ENCODE peak calls at places on chromosomes 2 and 18, in eight cellular contexts. One of them, this sample, is unnamed.

GRCh38 chr2:175709248-175709647 is 292.8 kb downstream of the LNPK start:
- DNase-seq in endothelial cell of umbilical vein: no peak
- DNase-seq in HAP-1: no peak
- DNase-seq in dorsolateral prefrontal cortex: no peak
- DNase-seq in WERI-Rb-1: no peak
- DNase-seq in psoas muscle: no peak
- DNase-seq in upper lobe of right lung: no peak
- DNase-seq in AG04449: no peak
- DNase-seq in this sample: no peak

GRCh38 chr2:19048593-19049264 is 309.7 kb downstream of the OSR1 start:
- DNase-seq in endothelial cell of umbilical vein: no peak
- DNase-seq in HAP-1: no peak
- DNase-seq in dorsolateral prefrontal cortex: no peak
- DNase-seq in WERI-Rb-1: no peak
- DNase-seq in psoas muscle: no peak
- DNase-seq in upper lobe of right lung: peak; percentile 81
- DNase-seq in AG04449: no peak
- DNase-seq in this sample: no peak

GRCh38 chr2:189393440-189394111 is 47.7 kb upstream of the WDR75 start:
- DNase-seq in endothelial cell of umbilical vein: peak; percentile 51
- DNase-seq in HAP-1: peak; percentile 12
- DNase-seq in dorsolateral prefrontal cortex: no peak
- DNase-seq in WERI-Rb-1: no peak
- DNase-seq in psoas muscle: no peak
- DNase-seq in upper lobe of right lung: no peak
- DNase-seq in AG04449: peak; percentile 93
- DNase-seq in this sample: peak; percentile 93

GRCh38 chr2:726158-726557 is 49.0 kb upstream of the TMEM18 start:
- DNase-seq in endothelial cell of umbilical vein: no peak
- DNase-seq in HAP-1: no peak
- DNase-seq in dorsolateral prefrontal cortex: no peak
- DNase-seq in WERI-Rb-1: no peak
- DNase-seq in psoas muscle: no peak
- DNase-seq in upper lobe of right lung: no peak
- DNase-seq in AG04449: no peak
- DNase-seq in this sample: no peak

GRCh38 chr18:74303936-74304335 is 11.7 kb upstream of the C18orf63 start:
- DNase-seq in endothelial cell of umbilical vein: no peak
- DNase-seq in HAP-1: no peak
- DNase-seq in dorsolateral prefrontal cortex: no peak
- DNase-seq in WERI-Rb-1: no peak
- DNase-seq in psoas muscle: no peak
- DNase-seq in upper lobe of right lung: no peak
- DNase-seq in AG04449: no peak
- DNase-seq in this sample: no peak

GRCh38 chr18:74906189-74906588 is 302.8 kb downstream of the PTGR3 start:
- DNase-seq in endothelial cell of umbilical vein: no peak
- DNase-seq in HAP-1: no peak
- DNase-seq in dorsolateral prefrontal cortex: no peak
- DNase-seq in WERI-Rb-1: no peak
- DNase-seq in psoas muscle: no peak
- DNase-seq in upper lobe of right lung: no peak
- DNase-seq in AG04449: no peak
- DNase-seq in this sample: peak; percentile 41

GRCh38 chr2:10022886-10023662 is 20.3 kb upstream of the KLF11 start:
- DNase-seq in endothelial cell of umbilical vein: no peak
- DNase-seq in HAP-1: no peak
- DNase-seq in dorsolateral prefrontal cortex: no peak
- DNase-seq in WERI-Rb-1: no peak
- DNase-seq in psoas muscle: peak; percentile 25
- DNase-seq in upper lobe of right lung: no peak
- DNase-seq in AG04449: no peak
- DNase-seq in this sample: no peak

GRCh38 chr2:100246163-100247145 is 75.8 kb downstream of the LONRF2 start:
- DNase-seq in endothelial cell of umbilical vein: peak; percentile 27
- DNase-seq in HAP-1: peak; percentile 64
- DNase-seq in dorsolateral prefrontal cortex: no peak
- DNase-seq in WERI-Rb-1: peak; percentile 37
- DNase-seq in psoas muscle: no peak
- DNase-seq in upper lobe of right lung: no peak
- DNase-seq in AG04449: no peak
- DNase-seq in this sample: no peak

GRCh38 chr18:23779696-23780303 is 90.5 kb downstream of the LAMA3 start:
- DNase-seq in endothelial cell of umbilical vein: no peak
- DNase-seq in HAP-1: peak; percentile 17
- DNase-seq in dorsolateral prefrontal cortex: no peak
- DNase-seq in WERI-Rb-1: no peak
- DNase-seq in psoas muscle: no peak
- DNase-seq in upper lobe of right lung: no peak
- DNase-seq in AG04449: peak; percentile 55
- DNase-seq in this sample: no peak

GRCh38 chr2:237440819-237441281 is 26.9 kb upstream of the COL6A3 start:
- DNase-seq in endothelial cell of umbilical vein: no peak
- DNase-seq in HAP-1: no peak
- DNase-seq in dorsolateral prefrontal cortex: no peak
- DNase-seq in WERI-Rb-1: no peak
- DNase-seq in psoas muscle: no peak
- DNase-seq in upper lobe of right lung: no peak
- DNase-seq in AG04449: no peak
- DNase-seq in this sample: no peak

GRCh38 chr18:25805323-25805722 is 285.1 kb downstream of the SS18 start:
- DNase-seq in endothelial cell of umbilical vein: no peak
- DNase-seq in HAP-1: no peak
- DNase-seq in dorsolateral prefrontal cortex: no peak
- DNase-seq in WERI-Rb-1: no peak
- DNase-seq in psoas muscle: peak; percentile 54
- DNase-seq in upper lobe of right lung: no peak
- DNase-seq in AG04449: peak; percentile 83
- DNase-seq in this sample: peak; percentile 96

GRCh38 chr2:74419345-74419744 is 2.1 kb downstream of the C2orf81 start:
- DNase-seq in endothelial cell of umbilical vein: no peak
- DNase-seq in HAP-1: no peak
- DNase-seq in dorsolateral prefrontal cortex: no peak
- DNase-seq in WERI-Rb-1: no peak
- DNase-seq in psoas muscle: no peak
- DNase-seq in upper lobe of right lung: no peak
- DNase-seq in AG04449: no peak
- DNase-seq in this sample: no peak

GRCh38 chr2:109260886-109261700 is 132.1 kb downstream of the SH3RF3 start:
- DNase-seq in endothelial cell of umbilical vein: no peak
- DNase-seq in HAP-1: no peak
- DNase-seq in dorsolateral prefrontal cortex: no peak
- DNase-seq in WERI-Rb-1: peak; percentile 74
- DNase-seq in psoas muscle: no peak
- DNase-seq in upper lobe of right lung: peak; percentile 52
- DNase-seq in AG04449: no peak
- DNase-seq in this sample: no peak

GRCh38 chr2:240921319-240922233 is 15.4 kb downstream of the CROCC2 start:
- DNase-seq in endothelial cell of umbilical vein: no peak
- DNase-seq in HAP-1: peak; percentile 6
- DNase-seq in dorsolateral prefrontal cortex: peak; percentile 17
- DNase-seq in WERI-Rb-1: peak; percentile 4
- DNase-seq in psoas muscle: peak; percentile 85
- DNase-seq in upper lobe of right lung: peak; percentile 60
- DNase-seq in AG04449: peak; percentile 86
- DNase-seq in this sample: peak; percentile 86

GRCh38 chr2:8536686-8537571 is 144.9 kb upstream of the ID2 start:
- DNase-seq in endothelial cell of umbilical vein: no peak
- DNase-seq in HAP-1: no peak
- DNase-seq in dorsolateral prefrontal cortex: no peak
- DNase-seq in WERI-Rb-1: no peak
- DNase-seq in psoas muscle: no peak
- DNase-seq in upper lobe of right lung: peak; percentile 32
- DNase-seq in AG04449: no peak
- DNase-seq in this sample: no peak

GRCh38 chr2:177547122-177547521 is 154.5 kb downstream of the AGPS start:
- DNase-seq in endothelial cell of umbilical vein: no peak
- DNase-seq in HAP-1: no peak
- DNase-seq in dorsolateral prefrontal cortex: no peak
- DNase-seq in WERI-Rb-1: no peak
- DNase-seq in psoas muscle: no peak
- DNase-seq in upper lobe of right lung: no peak
- DNase-seq in AG04449: no peak
- DNase-seq in this sample: no peak

GRCh38 chr2:200814276-200814815 is 2.6 kb downstream of the BZW1 start:
- DNase-seq in endothelial cell of umbilical vein: no peak
- DNase-seq in HAP-1: no peak
- DNase-seq in dorsolateral prefrontal cortex: no peak
- DNase-seq in WERI-Rb-1: no peak
- DNase-seq in psoas muscle: no peak
- DNase-seq in upper lobe of right lung: no peak
- DNase-seq in AG04449: no peak
- DNase-seq in this sample: no peak

GRCh38 chr2:224098473-224098872 is 59.4 kb upstream of the SERPINE2 start:
- DNase-seq in endothelial cell of umbilical vein: no peak
- DNase-seq in HAP-1: no peak
- DNase-seq in dorsolateral prefrontal cortex: no peak
- DNase-seq in WERI-Rb-1: no peak
- DNase-seq in psoas muscle: no peak
- DNase-seq in upper lobe of right lung: no peak
- DNase-seq in AG04449: no peak
- DNase-seq in this sample: no peak

GRCh38 chr18:23673725-23674124 is 11.0 kb upstream of the ANKRD29 start:
- DNase-seq in endothelial cell of umbilical vein: no peak
- DNase-seq in HAP-1: no peak
- DNase-seq in dorsolateral prefrontal cortex: no peak
- DNase-seq in WERI-Rb-1: no peak
- DNase-seq in psoas muscle: no peak
- DNase-seq in upper lobe of right lung: no peak
- DNase-seq in AG04449: no peak
- DNase-seq in this sample: no peak

GRCh38 chr2:178413472-178414265 is 37.3 kb downstream of the PRKRA start:
- DNase-seq in endothelial cell of umbilical vein: peak; percentile 82
- DNase-seq in HAP-1: peak; percentile 87
- DNase-seq in dorsolateral prefrontal cortex: peak; percentile 39
- DNase-seq in WERI-Rb-1: peak; percentile 83
- DNase-seq in psoas muscle: peak; percentile 82
- DNase-seq in upper lobe of right lung: peak; percentile 90
- DNase-seq in AG04449: no peak
- DNase-seq in this sample: peak; percentile 45

GRCh38 chr2:179580378-179581146 is 280.9 kb downstream of the ZNF385B start:
- DNase-seq in endothelial cell of umbilical vein: no peak
- DNase-seq in HAP-1: no peak
- DNase-seq in dorsolateral prefrontal cortex: no peak
- DNase-seq in WERI-Rb-1: no peak
- DNase-seq in psoas muscle: peak; percentile 62
- DNase-seq in upper lobe of right lung: no peak
- DNase-seq in AG04449: no peak
- DNase-seq in this sample: no peak

GRCh38 chr2:120912101-120912985 is 176.7 kb downstream of the GLI2 start:
- DNase-seq in endothelial cell of umbilical vein: no peak
- DNase-seq in HAP-1: peak; percentile 64
- DNase-seq in dorsolateral prefrontal cortex: no peak
- DNase-seq in WERI-Rb-1: no peak
- DNase-seq in psoas muscle: peak; percentile 68
- DNase-seq in upper lobe of right lung: peak; percentile 84
- DNase-seq in AG04449: no peak
- DNase-seq in this sample: no peak
- H3K4me3 ChIP-seq in endothelial cell of umbilical vein: no peak overlapping the region
- H3K4me3 ChIP-seq in HAP-1: no peak overlapping the region
- H3K4me3 ChIP-seq in dorsolateral prefrontal cortex: no peak overlapping the region
- H3K4me3 ChIP-seq in WERI-Rb-1: no peak overlapping the region
- H3K4me3 ChIP-seq in psoas muscle: no peak overlapping the region
- H3K4me3 ChIP-seq in upper lobe of right lung: no peak overlapping the region
- H3K4me3 ChIP-seq in AG04449: no peak overlapping the region
- H3K4me3 ChIP-seq in this sample: no peak overlapping the region

DNA sequence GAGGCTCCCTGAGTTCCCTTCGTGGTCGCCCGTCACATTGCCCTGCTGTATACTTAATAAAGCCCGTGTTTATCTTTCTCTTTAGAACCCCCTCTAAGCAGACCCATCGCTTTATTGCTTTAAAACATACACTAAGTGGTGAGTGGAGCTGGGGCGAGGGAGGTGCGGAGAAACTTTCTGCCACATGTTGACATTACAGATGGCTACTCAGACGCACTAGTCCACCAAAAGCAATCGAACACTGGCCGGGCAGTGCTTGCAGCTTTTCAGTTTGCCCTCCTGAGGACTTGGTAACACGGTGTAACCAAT is 859 bp upstream of the COLEC12 start:
- DNase-seq in endothelial cell of umbilical vein: no peak
- DNase-seq in HAP-1: no peak
- DNase-seq in dorsolateral prefrontal cortex: no peak
- DNase-seq in WERI-Rb-1: no peak
- DNase-seq in psoas muscle: no peak
- DNase-seq in upper lobe of right lung: no peak
- DNase-seq in AG04449: no peak
- DNase-seq in this sample: no peak
- H3K4me3 ChIP-seq in endothelial cell of umbilical vein: no peak overlapping the region
- H3K4me3 ChIP-seq in HAP-1: no peak overlapping the region
- H3K4me3 ChIP-seq in dorsolateral prefrontal cortex: no peak overlapping the region
- H3K4me3 ChIP-seq in WERI-Rb-1: no peak overlapping the region
- H3K4me3 ChIP-seq in psoas muscle: no peak overlapping the region
- H3K4me3 ChIP-seq in upper lobe of right lung: peak overlapping the region; percentile 43
- H3K4me3 ChIP-seq in AG04449: no peak overlapping the region
- H3K4me3 ChIP-seq in this sample: no peak overlapping the region

GRCh38 chr2:217979151-217979811 is 23.5 kb downstream of the TNS1 start:
- DNase-seq in endothelial cell of umbilical vein: peak; percentile 25
- DNase-seq in HAP-1: no peak
- DNase-seq in dorsolateral prefrontal cortex: no peak
- DNase-seq in WERI-Rb-1: no peak
- DNase-seq in psoas muscle: no peak
- DNase-seq in upper lobe of right lung: peak; percentile 64
- DNase-seq in AG04449: no peak
- DNase-seq in this sample: no peak

GRCh38 chr2:217980036-217980435 is 22.8 kb downstream of the TNS1 start:
- DNase-seq in endothelial cell of umbilical vein: no peak
- DNase-seq in HAP-1: no peak
- DNase-seq in dorsolateral prefrontal cortex: no peak
- DNase-seq in WERI-Rb-1: no peak
- DNase-seq in psoas muscle: peak; percentile 83
- DNase-seq in upper lobe of right lung: peak; percentile 65
- DNase-seq in AG04449: no peak
- DNase-seq in this sample: no peak

GRCh38 chr2:217976301-217976700 is 26.5 kb downstream of the TNS1 start:
- DNase-seq in endothelial cell of umbilical vein: no peak
- DNase-seq in HAP-1: no peak
- DNase-seq in dorsolateral prefrontal cortex: no peak
- DNase-seq in WERI-Rb-1: no peak
- DNase-seq in psoas muscle: no peak
- DNase-seq in upper lobe of right lung: peak; percentile 26
- DNase-seq in AG04449: no peak
- DNase-seq in this sample: no peak

GRCh38 chr2:217978536-217979150 is 24.2 kb downstream of the TNS1 start:
- DNase-seq in endothelial cell of umbilical vein: peak; percentile 42
- DNase-seq in HAP-1: no peak
- DNase-seq in dorsolateral prefrontal cortex: no peak
- DNase-seq in WERI-Rb-1: no peak
- DNase-seq in psoas muscle: no peak
- DNase-seq in upper lobe of right lung: peak; percentile 72
- DNase-seq in AG04449: no peak
- DNase-seq in this sample: no peak

GRCh38 chr2:217977840-217978535 is 24.8 kb downstream of the TNS1 start:
- DNase-seq in endothelial cell of umbilical vein: no peak
- DNase-seq in HAP-1: no peak
- DNase-seq in dorsolateral prefrontal cortex: no peak
- DNase-seq in WERI-Rb-1: no peak
- DNase-seq in psoas muscle: no peak
- DNase-seq in upper lobe of right lung: peak; percentile 32
- DNase-seq in AG04449: no peak
- DNase-seq in this sample: no peak
- H3K4me3 ChIP-seq in endothelial cell of umbilical vein: peak overlapping the region; percentile 55
- H3K4me3 ChIP-seq in HAP-1: no peak overlapping the region
- H3K4me3 ChIP-seq in dorsolateral prefrontal cortex: peak overlapping the region; percentile 36
- H3K4me3 ChIP-seq in WERI-Rb-1: no peak overlapping the region
- H3K4me3 ChIP-seq in psoas muscle: peak overlapping the region; percentile 60
- H3K4me3 ChIP-seq in upper lobe of right lung: peak overlapping the region; percentile 60
- H3K4me3 ChIP-seq in AG04449: no peak overlapping the region
- H3K4me3 ChIP-seq in this sample: no peak overlapping the region

GRCh38 chr2:37658682-37659081 is 12.8 kb downstream of the CDC42EP3 start:
- DNase-seq in endothelial cell of umbilical vein: no peak
- DNase-seq in HAP-1: no peak
- DNase-seq in dorsolateral prefrontal cortex: no peak
- DNase-seq in WERI-Rb-1: no peak
- DNase-seq in psoas muscle: no peak
- DNase-seq in upper lobe of right lung: no peak
- DNase-seq in AG04449: no peak
- DNase-seq in this sample: no peak
- H3K4me3 ChIP-seq in endothelial cell of umbilical vein: no peak overlapping the region
- H3K4me3 ChIP-seq in HAP-1: no peak overlapping the region
- H3K4me3 ChIP-seq in dorsolateral prefrontal cortex: no peak overlapping the region
- H3K4me3 ChIP-seq in WERI-Rb-1: no peak overlapping the region
- H3K4me3 ChIP-seq in psoas muscle: no peak overlapping the region
- H3K4me3 ChIP-seq in upper lobe of right lung: no peak overlapping the region
- H3K4me3 ChIP-seq in AG04449: no peak overlapping the region
- H3K4me3 ChIP-seq in this sample: no peak overlapping the region